ENCODE peak calls at places on chromosome 17, in seven cellular contexts. S is mucosa of descending colon; T is lung; D is fibroblast of lung; J is CD8-positive, alpha-beta T cell; B is AG04450; R is stimulated activated CD8-positive, alpha-beta memory T cell treated with anti-CD3 and anti-CD28 coated beads, Interleukin-4, amount 100 ng/mL, for 1 hour. V is an unnamed sample.

GRCh38 chr17:3602499-3602898 is 6.7 kb downstream of the TRPV1 start:
- DNase-seq in S (no peak), T (no peak), D (peak), J (no peak), B (no peak), R (no peak), V (peak)

GRCh38 chr17:66492080-66492479 is 189.7 kb downstream of the PRKCA start:
- DNase-seq in S (no peak), T (no peak), D (no peak), J (no peak), B (no peak), R (no peak), V (no peak)

GRCh38 chr17:77475012-77475976 is 334.5 kb downstream of the SEC14L1 start:
- DNase-seq in S (no peak), T (no peak), D (peak), J (no peak), B (peak), R (no peak), V (peak)

GRCh38 chr17:67517335-67517734 is 140.3 kb downstream of the PITPNC1 start:
- DNase-seq in S (no peak), T (no peak), D (no peak), J (no peak), B (no peak), R (no peak), V (no peak)

GRCh38 chr17:31527606-31528005 is 136.1 kb downstream of the RAB11FIP4 start:
- DNase-seq in S (no peak), T (no peak), D (no peak), J (no peak), B (no peak), R (no peak), V (peak)

GRCh38 chr17:82881900-82882714 is 42.3 kb upstream of the ZNF750 start:
- DNase-seq in S (peak), T (peak), D (peak), J (no peak), B (no peak), R (no peak), V (no peak)

GRCh38 chr17:43056051-43056450 is 31.0 kb downstream of the RND2 start:
- DNase-seq in S (no peak), T (no peak), D (no peak), J (no peak), B (no peak), R (no peak), V (no peak)

GRCh38 chr17:74190807-74191206 is 12.7 kb upstream of the RPL38 start:
- DNase-seq in S (no peak), T (no peak), D (peak), J (no peak), B (no peak), R (no peak), V (no peak)

V was measured in astrocyte of the spinal cord.